ENCODE peak calls at places on chromosomes 5 and 9, in five cellular contexts. One of them, this sample, is unnamed.

GRCh38 chr5:55427157-55427556 is 107.6 kb downstream of the PLPP1 start:
- DNase-seq in stimulated activated CD4-positive, alpha-beta T cell treated with anti-CD3 and anti-CD28 coated beads, TNF-alpha, amount 100 ng/mL, for 24 hours: no peak
- DNase-seq in astrocyte of the hippocampus: peak; percentile 64
- DNase-seq in tibial nerve: no peak
- DNase-seq in activated T-cell treated with anti-CD3 and anti-CD28 coated beads, Interleukin-2, amount 50 U/mL, for 72 hours: no peak
- DNase-seq in this sample: peak; percentile 99

GRCh38 chr5:151155777-151156731 is 1.5 kb downstream of the ANXA6 start:
- DNase-seq in activated T-cell treated with anti-CD3 and anti-CD28 coated beads, Interleukin-2, amount 50 U/mL, for 72 hours: no peak
- DNase-seq in stimulated activated CD4-positive, alpha-beta T cell treated with anti-CD3 and anti-CD28 coated beads, TNF-alpha, amount 100 ng/mL, for 24 hours: no peak
- DNase-seq in astrocyte of the hippocampus: peak; percentile 65
- DNase-seq in tibial nerve: no peak
- DNase-seq in this sample: peak; percentile 97

GRCh38 chr5:118249386-118249785 is 739.0 kb downstream of the DTWD2 start:
- DNase-seq in astrocyte of the hippocampus: no peak
- DNase-seq in stimulated activated CD4-positive, alpha-beta T cell treated with anti-CD3 and anti-CD28 coated beads, TNF-alpha, amount 100 ng/mL, for 24 hours: no peak
- DNase-seq in tibial nerve: no peak
- DNase-seq in activated T-cell treated with anti-CD3 and anti-CD28 coated beads, Interleukin-2, amount 50 U/mL, for 72 hours: no peak
- DNase-seq in this sample: no peak

GRCh38 chr9:129823163-129823933 is 588 bp downstream of the TOR1A start:
- DNase-seq in activated T-cell treated with anti-CD3 and anti-CD28 coated beads, Interleukin-2, amount 50 U/mL, for 72 hours: peak; percentile 17
- DNase-seq in astrocyte of the hippocampus: peak; percentile 54
- DNase-seq in stimulated activated CD4-positive, alpha-beta T cell treated with anti-CD3 and anti-CD28 coated beads, TNF-alpha, amount 100 ng/mL, for 24 hours: no peak
- DNase-seq in tibial nerve: no peak
- DNase-seq in this sample: peak; percentile 17

GRCh38 chr5:78005021-78005785 is 229.1 kb upstream of the TBCA start:
- DNase-seq in tibial nerve: no peak
- DNase-seq in activated T-cell treated with anti-CD3 and anti-CD28 coated beads, Interleukin-2, amount 50 U/mL, for 72 hours: no peak
- DNase-seq in astrocyte of the hippocampus: peak; percentile 45
- DNase-seq in stimulated activated CD4-positive, alpha-beta T cell treated with anti-CD3 and anti-CD28 coated beads, TNF-alpha, amount 100 ng/mL, for 24 hours: no peak
- DNase-seq in this sample: no peak

GRCh38 chr9:136358888-136359287 is 4.7 kb downstream of the DNLZ start:
- DNase-seq in astrocyte of the hippocampus: no peak
- DNase-seq in activated T-cell treated with anti-CD3 and anti-CD28 coated beads, Interleukin-2, amount 50 U/mL, for 72 hours: no peak
- DNase-seq in tibial nerve: no peak
- DNase-seq in stimulated activated CD4-positive, alpha-beta T cell treated with anti-CD3 and anti-CD28 coated beads, TNF-alpha, amount 100 ng/mL, for 24 hours: no peak
- DNase-seq in this sample: no peak

GRCh38 chr5:36777105-36777757 is 99.3 kb upstream of the NIPBL start:
- DNase-seq in stimulated activated CD4-positive, alpha-beta T cell treated with anti-CD3 and anti-CD28 coated beads, TNF-alpha, amount 100 ng/mL, for 24 hours: no peak
- DNase-seq in activated T-cell treated with anti-CD3 and anti-CD28 coated beads, Interleukin-2, amount 50 U/mL, for 72 hours: no peak
- DNase-seq in tibial nerve: peak; percentile 17
- DNase-seq in astrocyte of the hippocampus: peak; percentile 33
- DNase-seq in this sample: peak; percentile 56

GRCh38 chr5:35117960-35118359 is 70.2 kb upstream of the AGXT2 start:
- DNase-seq in activated T-cell treated with anti-CD3 and anti-CD28 coated beads, Interleukin-2, amount 50 U/mL, for 72 hours: no peak
- DNase-seq in tibial nerve: no peak
- DNase-seq in stimulated activated CD4-positive, alpha-beta T cell treated with anti-CD3 and anti-CD28 coated beads, TNF-alpha, amount 100 ng/mL, for 24 hours: no peak
- DNase-seq in astrocyte of the hippocampus: peak; percentile 24
- DNase-seq in this sample: no peak

GRCh38 chr9:121609845-121610637 is 41.4 kb upstream of the DAB2IP start:
- DNase-seq in activated T-cell treated with anti-CD3 and anti-CD28 coated beads, Interleukin-2, amount 50 U/mL, for 72 hours: no peak
- DNase-seq in tibial nerve: no peak
- DNase-seq in astrocyte of the hippocampus: peak; percentile 93
- DNase-seq in stimulated activated CD4-positive, alpha-beta T cell treated with anti-CD3 and anti-CD28 coated beads, TNF-alpha, amount 100 ng/mL, for 24 hours: no peak
- DNase-seq in this sample: no peak

GRCh38 chr5:17069995-17070405 is 133.9 kb upstream of the MYO10 start:
- DNase-seq in astrocyte of the hippocampus: no peak
- DNase-seq in stimulated activated CD4-positive, alpha-beta T cell treated with anti-CD3 and anti-CD28 coated beads, TNF-alpha, amount 100 ng/mL, for 24 hours: no peak
- DNase-seq in activated T-cell treated with anti-CD3 and anti-CD28 coated beads, Interleukin-2, amount 50 U/mL, for 72 hours: no peak
- DNase-seq in tibial nerve: no peak
- DNase-seq in this sample: no peak

GRCh38 chr5:108016101-108016500 is 345.4 kb upstream of the EFNA5 start:
- DNase-seq in astrocyte of the hippocampus: no peak
- DNase-seq in tibial nerve: no peak
- DNase-seq in activated T-cell treated with anti-CD3 and anti-CD28 coated beads, Interleukin-2, amount 50 U/mL, for 72 hours: no peak
- DNase-seq in stimulated activated CD4-positive, alpha-beta T cell treated with anti-CD3 and anti-CD28 coated beads, TNF-alpha, amount 100 ng/mL, for 24 hours: no peak
- DNase-seq in this sample: no peak

GRCh38 chr9:105039180-105039799 is 111.3 kb upstream of the ABCA1 start:
- DNase-seq in astrocyte of the hippocampus: no peak
- DNase-seq in activated T-cell treated with anti-CD3 and anti-CD28 coated beads, Interleukin-2, amount 50 U/mL, for 72 hours: no peak
- DNase-seq in stimulated activated CD4-positive, alpha-beta T cell treated with anti-CD3 and anti-CD28 coated beads, TNF-alpha, amount 100 ng/mL, for 24 hours: no peak
- DNase-seq in tibial nerve: no peak
- DNase-seq in this sample: no peak